ENCODE peak calls at places on chromosomes 13 and 19, in five cellular contexts. M is esophagus muscularis mucosa, C is lower lobe of right lung, G is body of pancreas, H is uterus. F is an unnamed sample.

GRCh38 chr13:102983496-102983895 is 82.7 kb downstream of the SLC10A2 start:
- DNase-seq in M (peak; percentile 55), C (no peak), G (no peak), H (no peak), F (no peak)

GRCh38 chr19:32294871-32295438 is 50.5 kb upstream of the ZNF507 start:
- DNase-seq in M (peak; percentile 64), C (no peak), G (no peak), H (no peak), F (no peak)

GRCh38 chr13:107778094-107778493 is 437.2 kb downstream of the LIG4 start:
- DNase-seq in M (no peak), C (no peak), G (no peak), H (no peak), F (no peak)

GRCh38 chr13:23618341-23618740 is 48.1 kb downstream of the TNFRSF19 start:
- DNase-seq in M (no peak), C (no peak), G (no peak), H (no peak), F (no peak)

GRCh38 chr19:413756-414420 is 4.9 kb upstream of the C2CD4C start:
- DNase-seq in M (no peak), C (no peak), G (no peak), H (no peak), F (no peak)

GRCh38 chr13:26716984-26717383 is 43.6 kb downstream of the GPR12 start:
- DNase-seq in M (no peak), C (no peak), G (no peak), H (no peak), F (peak; percentile 16)

GRCh38 chr19:4059931-4060620 is 6.6 kb downstream of the ZBTB7A start:
- DNase-seq in M (no peak), C (peak; percentile 75), G (peak; percentile 48), H (peak; percentile 90), F (peak; percentile 77)

GRCh38 chr13:43159007-43159406 is 135.6 kb downstream of the DNAJC15 start:
- DNase-seq in M (peak; percentile 31), C (no peak), G (no peak), H (no peak), F (no peak)

GRCh38 chr19:49553451-49554271 is 25.9 kb downstream of the RCN3 start:
- DNase-seq in M (no peak), C (no peak), G (peak; percentile 82), H (no peak), F (no peak)

GRCh38 chr19:7917292-7918061 is 2.7 kb upstream of the SNAPC2 start:
- DNase-seq in M (no peak), C (peak; percentile 68), G (peak; percentile 48), H (peak; percentile 61), F (no peak)

GRCh38 chr13:29543230-29544215 is 52.0 kb downstream of the SLC7A1 start:
- DNase-seq in M (no peak), C (no peak), G (no peak), H (no peak), F (no peak)

GRCh38 chr19:12052057-12052570 is 647 bp downstream of the ZNF878 start:
- DNase-seq in M (no peak), C (no peak), G (no peak), H (no peak), F (no peak)

GRCh38 chr13:89061821-89062220 is 1390.7 kb downstream of the SLITRK5 start:
- DNase-seq in M (no peak), C (no peak), G (no peak), H (no peak), F (no peak)

GRCh38 chr13:84446972-84447700 is 564.9 kb upstream of the SLITRK1 start:
- DNase-seq in M (no peak), C (peak; percentile 23), G (no peak), H (no peak), F (no peak)

GRCh38 chr19:2650515-2650914 is 52.0 kb downstream of the GNG7 start:
- DNase-seq in M (no peak), C (no peak), G (no peak), H (no peak), F (peak; percentile 68)

GRCh38 chr19:55640043-55640576 is 692 bp upstream of the ZNF580 start:
- DNase-seq in M (no peak), C (peak; percentile 88), G (peak; percentile 60), H (peak; percentile 71), F (peak; percentile 79)

GRCh38 chr19:6210091-6210490 is 69.7 kb downstream of the MLLT1 start:
- DNase-seq in M (no peak), C (peak; percentile 14), G (no peak), H (no peak), F (no peak)

GRCh38 chr13:106384516-106384915 is 150.9 kb downstream of the EFNB2 start:
- DNase-seq in M (no peak), C (no peak), G (no peak), H (no peak), F (no peak)

GRCh38 chr13:26605845-26606244 is 48.4 kb downstream of the WASF3 start:
- DNase-seq in M (no peak), C (no peak), G (no peak), H (no peak), F (no peak)

GRCh38 chr13:113951246-113951999 is 22.5 kb downstream of the C13orf46 start:
- DNase-seq in M (peak; percentile 96), C (peak; percentile 88), G (peak; percentile 87), H (peak; percentile 88), F (no peak)

GRCh38 chr13:46531953-46532352 is 21.0 kb upstream of the LRCH1 start:
- DNase-seq in M (no peak), C (no peak), G (no peak), H (no peak), F (no peak)

GRCh38 chr13:110714798-110715394 is 1.4 kb downstream of the ING1 start:
- DNase-seq in M (no peak), C (peak; percentile 79), G (peak; percentile 66), H (peak; percentile 68), F (no peak)

DNA sequence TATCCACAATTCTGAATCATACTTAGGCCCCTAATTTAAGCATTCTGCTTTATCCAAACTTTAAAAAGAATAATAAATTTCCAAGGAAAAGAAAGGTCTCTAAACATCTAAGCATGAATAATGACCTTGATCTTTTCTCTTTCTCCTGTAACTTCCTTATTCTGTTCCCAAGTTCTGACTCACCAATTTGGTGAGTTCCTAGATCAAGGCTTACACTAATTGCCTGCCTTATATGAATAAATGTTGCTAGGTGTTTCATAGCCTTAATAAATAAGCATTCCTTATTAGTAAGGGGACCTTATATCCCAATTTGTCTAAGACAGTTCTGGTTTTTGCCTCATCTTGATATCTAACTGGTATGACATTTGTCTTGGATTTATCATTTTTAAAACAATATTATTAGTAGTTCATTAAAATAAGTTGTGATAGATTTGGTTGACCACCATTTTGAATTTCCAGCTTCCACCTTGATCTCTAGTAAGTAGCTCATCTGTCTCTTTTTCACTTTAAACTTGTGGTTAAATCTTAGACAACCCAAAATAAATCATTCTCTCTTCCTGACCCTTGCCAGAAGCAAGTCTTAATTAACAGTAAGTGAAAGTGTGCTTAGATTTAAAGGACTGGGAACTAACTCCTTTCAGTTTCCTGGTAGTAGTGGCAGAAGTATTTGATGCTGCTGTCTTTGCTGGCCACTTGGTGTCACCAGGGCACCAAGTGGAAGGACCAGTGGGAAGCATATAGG is 121.2 kb upstream of the MLNR start:
- DNase-seq in M (no peak), C (no peak), G (no peak), H (no peak), F (no peak)
- TF ChIP-seq CTCF in M (peak; percentile 24), C (peak; percentile 60), G (peak; percentile 8), H (peak; percentile 18), F (no peak)

GRCh38 chr13:97241761-97242160 is 19.6 kb downstream of the MBNL2 start:
- DNase-seq in M (no peak), C (no peak), G (no peak), H (no peak), F (no peak)
- H3K27ac ChIP-seq in M (peak overlapping the region; percentile 77), C (peak overlapping the region; percentile 54), G (no peak overlapping the region), H (peak overlapping the region; percentile 77), F (peak overlapping the region; percentile 84)

GRCh38 chr19:36150586-36150985 is 1.7 kb downstream of the COX7A1 start:
- DNase-seq in M (no peak), C (no peak), G (no peak), H (no peak), F (no peak)

GRCh38 chr19:36149673-36150406 is 2.4 kb downstream of the COX7A1 start:
- DNase-seq in M (no peak), C (no peak), G (no peak), H (no peak), F (no peak)

GRCh38 chr19:36152061-36152885 is at the start of gene COX7A1:
- DNase-seq in M (peak; percentile 92), C (peak; percentile 62), G (peak; percentile 47), H (peak; percentile 71), F (peak; percentile 91)

GRCh38 chr19:36152886-36153525 is 759 bp upstream of the COX7A1 start:
- DNase-seq in M (no peak), C (no peak), G (no peak), H (no peak), F (no peak)

DNA sequence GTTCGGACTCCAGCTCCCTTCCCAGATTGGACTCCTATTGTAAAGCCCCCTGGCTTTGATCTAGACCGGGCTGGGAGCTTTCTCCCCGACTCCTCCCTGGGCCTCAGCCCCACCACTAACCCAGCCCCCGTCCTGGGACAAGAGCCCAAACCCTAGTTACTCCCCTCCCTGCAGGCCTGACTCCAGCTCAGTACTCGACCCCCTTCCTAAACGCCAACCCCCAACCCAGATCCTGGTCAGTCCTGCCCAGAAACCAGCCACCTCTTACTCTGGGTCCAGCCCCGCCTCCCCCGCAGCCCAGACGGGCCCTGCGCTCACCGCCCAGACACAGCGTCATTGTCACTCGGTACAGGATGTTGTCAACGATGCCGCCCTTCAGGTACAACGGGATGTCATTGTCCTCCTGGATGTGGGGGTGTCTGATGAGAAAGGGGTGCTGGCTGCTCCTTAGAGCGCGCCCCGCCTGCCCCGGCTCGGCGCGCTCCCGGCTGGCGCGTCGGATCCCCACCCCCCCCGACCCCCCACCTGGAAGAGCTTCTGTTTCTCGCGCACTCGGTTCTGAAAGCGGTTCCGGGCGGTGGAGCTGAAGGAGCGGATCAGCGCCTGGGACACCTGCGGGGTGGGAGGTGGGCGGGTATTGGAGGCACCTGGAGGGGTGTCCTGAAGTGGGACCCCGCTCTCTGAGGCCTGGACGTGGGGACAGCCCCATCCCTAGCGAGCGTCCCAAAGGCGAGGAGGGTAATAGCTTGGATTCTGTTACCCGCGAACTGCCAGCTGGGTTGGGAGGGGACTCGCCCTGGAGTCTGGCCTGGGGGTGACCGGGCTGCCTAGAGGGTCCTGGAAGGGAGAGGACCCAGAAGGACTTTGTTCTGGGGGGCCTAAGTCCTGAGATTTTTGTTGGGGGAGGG is 849 bp downstream of the COX7A1 start:
- DNase-seq in M (no peak), C (no peak), G (peak; percentile 41), H (peak; percentile 68), F (peak; percentile 88)
- H3K4me3 ChIP-seq in M (peak overlapping the region; percentile 74), C (peak overlapping the region; percentile 63), G (peak overlapping the region; percentile 31), H (peak overlapping the region; percentile 44), F (peak overlapping the region; percentile 90)

DNA sequence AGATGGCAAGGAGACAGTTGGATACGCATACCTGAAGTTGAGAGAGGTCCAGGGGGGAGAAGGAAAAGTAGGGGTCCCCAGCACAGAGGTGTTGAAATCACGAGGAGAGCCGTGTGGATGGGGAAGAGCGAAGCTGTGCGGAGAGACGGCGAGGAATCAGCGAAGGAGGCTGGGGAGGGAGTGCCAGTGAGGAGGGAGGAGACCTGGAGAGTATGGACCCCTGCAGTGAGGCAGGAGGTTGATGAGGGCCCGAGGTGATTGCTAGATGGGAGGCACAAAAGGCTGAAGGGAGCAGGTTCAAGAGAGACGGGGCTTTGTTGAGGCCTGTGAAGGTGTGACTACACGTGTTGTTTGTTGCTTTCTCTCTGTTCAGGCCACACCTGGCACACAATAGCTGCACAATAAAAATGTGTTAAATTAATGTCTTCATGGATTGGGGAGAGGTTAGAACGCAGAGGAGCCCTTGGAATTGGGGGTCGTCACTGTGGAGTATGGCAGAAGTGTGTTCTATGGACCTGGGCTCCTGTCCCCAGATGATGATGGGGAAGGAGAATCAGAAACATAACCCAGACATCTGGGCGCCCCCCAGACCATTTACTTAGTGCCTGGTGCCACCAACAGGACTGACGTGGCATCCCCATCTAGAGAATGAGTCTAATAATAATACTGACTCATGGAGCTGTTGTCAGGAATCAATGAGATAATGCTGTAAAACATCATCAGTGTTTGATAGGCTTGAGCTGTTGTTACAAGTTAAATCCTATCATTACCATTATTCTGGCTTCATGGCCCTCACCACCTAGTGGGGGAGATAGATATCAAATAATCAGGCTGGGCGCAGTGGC is 137.5 kb downstream of the SIPA1L3 start:
- DNase-seq in M (no peak), C (no peak), G (no peak), H (no peak), F (no peak)
- TF ChIP-seq CTCF in M (no peak), C (no peak), G (no peak), H (no peak), F (no peak)

F was measured in coronary artery.